ENCODE peak calls at places on chromosomes 2 and 18, in eight cellular contexts. One of them, this sample, is unnamed.

GRCh38 chr18:34977787-34978532 is 63.3 kb upstream of the MAPRE2 start:
- DNase-seq in bronchial epithelial cell: peak
- DNase-seq in HFFc6: no peak
- DNase-seq in HTR-8/SVneo: no peak
- DNase-seq in A172: no peak
- DNase-seq in uterus: no peak
- DNase-seq in activated T-cell treated with anti-CD3 and anti-CD28 coated beads for 1 hour: peak
- DNase-seq in progenitor cell of endocrine pancreas: peak
- DNase-seq in this sample: peak

GRCh38 chr2:29309090-29310054 is 194.2 kb downstream of the CLIP4 start:
- DNase-seq in bronchial epithelial cell: peak
- DNase-seq in HFFc6: peak
- DNase-seq in HTR-8/SVneo: peak
- DNase-seq in A172: peak
- DNase-seq in uterus: peak
- DNase-seq in activated T-cell treated with anti-CD3 and anti-CD28 coated beads for 1 hour: no peak
- DNase-seq in progenitor cell of endocrine pancreas: peak
- DNase-seq in this sample: peak

GRCh38 chr18:24026457-24026856 is 11.9 kb downstream of the TTC39C start:
- DNase-seq in bronchial epithelial cell: peak
- DNase-seq in HFFc6: no peak
- DNase-seq in HTR-8/SVneo: no peak
- DNase-seq in A172: no peak
- DNase-seq in uterus: no peak
- DNase-seq in activated T-cell treated with anti-CD3 and anti-CD28 coated beads for 1 hour: no peak
- DNase-seq in progenitor cell of endocrine pancreas: no peak
- DNase-seq in this sample: no peak

GRCh38 chr18:12580630-12581342 is 77.1 kb downstream of the SPIRE1 start:
- DNase-seq in bronchial epithelial cell: peak
- DNase-seq in HFFc6: no peak
- DNase-seq in HTR-8/SVneo: no peak
- DNase-seq in A172: no peak
- DNase-seq in uterus: no peak
- DNase-seq in activated T-cell treated with anti-CD3 and anti-CD28 coated beads for 1 hour: no peak
- DNase-seq in progenitor cell of endocrine pancreas: no peak
- DNase-seq in this sample: no peak

GRCh38 chr2:55871637-55872036 is 51.9 kb downstream of the EFEMP1 start:
- DNase-seq in bronchial epithelial cell: no peak
- DNase-seq in HFFc6: no peak
- DNase-seq in HTR-8/SVneo: no peak
- DNase-seq in A172: no peak
- DNase-seq in uterus: no peak
- DNase-seq in activated T-cell treated with anti-CD3 and anti-CD28 coated beads for 1 hour: no peak
- DNase-seq in progenitor cell of endocrine pancreas: no peak
- DNase-seq in this sample: no peak

GRCh38 chr2:16250466-16250865 is 310.1 kb downstream of the MYCN start:
- DNase-seq in bronchial epithelial cell: no peak
- DNase-seq in HFFc6: no peak
- DNase-seq in HTR-8/SVneo: no peak
- DNase-seq in A172: no peak
- DNase-seq in uterus: no peak
- DNase-seq in activated T-cell treated with anti-CD3 and anti-CD28 coated beads for 1 hour: no peak
- DNase-seq in progenitor cell of endocrine pancreas: no peak
- DNase-seq in this sample: no peak

GRCh38 chr2:231548752-231549151 is 18.5 kb upstream of the NMUR1 start:
- DNase-seq in bronchial epithelial cell: no peak
- DNase-seq in HFFc6: no peak
- DNase-seq in HTR-8/SVneo: no peak
- DNase-seq in A172: no peak
- DNase-seq in uterus: no peak
- DNase-seq in activated T-cell treated with anti-CD3 and anti-CD28 coated beads for 1 hour: no peak
- DNase-seq in progenitor cell of endocrine pancreas: no peak
- DNase-seq in this sample: no peak

GRCh38 chr18:10213526-10213925 is 240.9 kb upstream of the APCDD1 start:
- DNase-seq in bronchial epithelial cell: peak
- DNase-seq in HFFc6: no peak
- DNase-seq in HTR-8/SVneo: no peak
- DNase-seq in A172: peak
- DNase-seq in uterus: no peak
- DNase-seq in activated T-cell treated with anti-CD3 and anti-CD28 coated beads for 1 hour: no peak
- DNase-seq in progenitor cell of endocrine pancreas: no peak
- DNase-seq in this sample: no peak

GRCh38 chr2:43220982-43221659 is 5.3 kb downstream of the ZFP36L2 start:
- DNase-seq in bronchial epithelial cell: peak
- DNase-seq in HFFc6: peak
- DNase-seq in HTR-8/SVneo: no peak
- DNase-seq in A172: no peak
- DNase-seq in uterus: peak
- DNase-seq in activated T-cell treated with anti-CD3 and anti-CD28 coated beads for 1 hour: no peak
- DNase-seq in progenitor cell of endocrine pancreas: peak
- DNase-seq in this sample: peak

GRCh38 chr18:59029663-59030421 is 109.8 kb upstream of the SEC11C start:
- DNase-seq in bronchial epithelial cell: no peak
- DNase-seq in HFFc6: no peak
- DNase-seq in HTR-8/SVneo: no peak
- DNase-seq in A172: no peak
- DNase-seq in uterus: no peak
- DNase-seq in activated T-cell treated with anti-CD3 and anti-CD28 coated beads for 1 hour: no peak
- DNase-seq in progenitor cell of endocrine pancreas: no peak
- DNase-seq in this sample: no peak

GRCh38 chr2:71846669-71847291 is 300.9 kb downstream of the CYP26B1 start:
- DNase-seq in bronchial epithelial cell: peak
- DNase-seq in HFFc6: peak
- DNase-seq in HTR-8/SVneo: no peak
- DNase-seq in A172: peak
- DNase-seq in uterus: no peak
- DNase-seq in activated T-cell treated with anti-CD3 and anti-CD28 coated beads for 1 hour: no peak
- DNase-seq in progenitor cell of endocrine pancreas: no peak
- DNase-seq in this sample: no peak

GRCh38 chr18:46174317-46175039 is 70.3 kb downstream of the HAUS1 start:
- DNase-seq in bronchial epithelial cell: peak
- DNase-seq in HFFc6: peak
- DNase-seq in HTR-8/SVneo: no peak
- DNase-seq in A172: no peak
- DNase-seq in uterus: no peak
- DNase-seq in activated T-cell treated with anti-CD3 and anti-CD28 coated beads for 1 hour: peak
- DNase-seq in progenitor cell of endocrine pancreas: peak
- DNase-seq in this sample: peak

GRCh38 chr2:237694423-237695194 is 67.2 kb downstream of the LRRFIP1 start:
- DNase-seq in bronchial epithelial cell: no peak
- DNase-seq in HFFc6: no peak
- DNase-seq in HTR-8/SVneo: no peak
- DNase-seq in A172: no peak
- DNase-seq in uterus: no peak
- DNase-seq in activated T-cell treated with anti-CD3 and anti-CD28 coated beads for 1 hour: no peak
- DNase-seq in progenitor cell of endocrine pancreas: no peak
- DNase-seq in this sample: no peak

GRCh38 chr2:132651115-132652099 is 18.6 kb downstream of the LYPD1 start:
- DNase-seq in bronchial epithelial cell: no peak
- DNase-seq in HFFc6: peak
- DNase-seq in HTR-8/SVneo: peak
- DNase-seq in A172: peak
- DNase-seq in uterus: no peak
- DNase-seq in activated T-cell treated with anti-CD3 and anti-CD28 coated beads for 1 hour: no peak
- DNase-seq in progenitor cell of endocrine pancreas: peak
- DNase-seq in this sample: peak

GRCh38 chr2:69348781-69349180 is 38.2 kb downstream of the GFPT1 start:
- DNase-seq in bronchial epithelial cell: no peak
- DNase-seq in HFFc6: no peak
- DNase-seq in HTR-8/SVneo: no peak
- DNase-seq in A172: no peak
- DNase-seq in uterus: no peak
- DNase-seq in activated T-cell treated with anti-CD3 and anti-CD28 coated beads for 1 hour: no peak
- DNase-seq in progenitor cell of endocrine pancreas: no peak
- DNase-seq in this sample: no peak

GRCh38 chr2:160368988-160369935 is 124.3 kb downstream of the RBMS1 start:
- DNase-seq in bronchial epithelial cell: no peak
- DNase-seq in HFFc6: no peak
- DNase-seq in HTR-8/SVneo: no peak
- DNase-seq in A172: no peak
- DNase-seq in uterus: no peak
- DNase-seq in activated T-cell treated with anti-CD3 and anti-CD28 coated beads for 1 hour: no peak
- DNase-seq in progenitor cell of endocrine pancreas: no peak
- DNase-seq in this sample: no peak

GRCh38 chr2:119230630-119231185 is 7.1 kb downstream of the STEAP3 start:
- DNase-seq in bronchial epithelial cell: no peak
- DNase-seq in HFFc6: peak
- DNase-seq in HTR-8/SVneo: no peak
- DNase-seq in A172: peak
- DNase-seq in uterus: no peak
- DNase-seq in activated T-cell treated with anti-CD3 and anti-CD28 coated beads for 1 hour: no peak
- DNase-seq in progenitor cell of endocrine pancreas: no peak
- DNase-seq in this sample: no peak

GRCh38 chr2:215951558-215951957 is 61.8 kb downstream of the MREG start:
- DNase-seq in bronchial epithelial cell: no peak
- DNase-seq in HFFc6: no peak
- DNase-seq in HTR-8/SVneo: no peak
- DNase-seq in A172: no peak
- DNase-seq in uterus: no peak
- DNase-seq in activated T-cell treated with anti-CD3 and anti-CD28 coated beads for 1 hour: no peak
- DNase-seq in progenitor cell of endocrine pancreas: no peak
- DNase-seq in this sample: no peak

GRCh38 chr2:85181093-85181685 is 48.0 kb downstream of the TCF7L1 start:
- DNase-seq in bronchial epithelial cell: no peak
- DNase-seq in HFFc6: no peak
- DNase-seq in HTR-8/SVneo: no peak
- DNase-seq in A172: no peak
- DNase-seq in uterus: no peak
- DNase-seq in activated T-cell treated with anti-CD3 and anti-CD28 coated beads for 1 hour: no peak
- DNase-seq in progenitor cell of endocrine pancreas: no peak
- DNase-seq in this sample: no peak

GRCh38 chr18:48739266-48740067 is 200.6 kb downstream of the CTIF start:
- DNase-seq in bronchial epithelial cell: no peak
- DNase-seq in HFFc6: no peak
- DNase-seq in HTR-8/SVneo: no peak
- DNase-seq in A172: no peak
- DNase-seq in uterus: no peak
- DNase-seq in activated T-cell treated with anti-CD3 and anti-CD28 coated beads for 1 hour: no peak
- DNase-seq in progenitor cell of endocrine pancreas: no peak
- DNase-seq in this sample: no peak

GRCh38 chr2:113209869-113210305 is 36.1 kb downstream of the PSD4 start:
- DNase-seq in bronchial epithelial cell: no peak
- DNase-seq in HFFc6: no peak
- DNase-seq in HTR-8/SVneo: no peak
- DNase-seq in A172: no peak
- DNase-seq in uterus: no peak
- DNase-seq in activated T-cell treated with anti-CD3 and anti-CD28 coated beads for 1 hour: no peak
- DNase-seq in progenitor cell of endocrine pancreas: no peak
- DNase-seq in this sample: no peak

GRCh38 chr2:45242161-45242741 is 233.0 kb upstream of the SIX2 start:
- DNase-seq in bronchial epithelial cell: peak
- DNase-seq in HFFc6: no peak
- DNase-seq in HTR-8/SVneo: no peak
- DNase-seq in A172: peak
- DNase-seq in uterus: no peak
- DNase-seq in activated T-cell treated with anti-CD3 and anti-CD28 coated beads for 1 hour: no peak
- DNase-seq in progenitor cell of endocrine pancreas: no peak
- DNase-seq in this sample: peak

GRCh38 chr18:57950542-57950941 is 93.5 kb upstream of the NEDD4L start:
- DNase-seq in bronchial epithelial cell: peak
- DNase-seq in HFFc6: no peak
- DNase-seq in HTR-8/SVneo: no peak
- DNase-seq in A172: no peak
- DNase-seq in uterus: no peak
- DNase-seq in activated T-cell treated with anti-CD3 and anti-CD28 coated beads for 1 hour: no peak
- DNase-seq in progenitor cell of endocrine pancreas: no peak
- DNase-seq in this sample: no peak

GRCh38 chr2:15302154-15302553 is 259.0 kb downstream of the NBAS start:
- DNase-seq in bronchial epithelial cell: no peak
- DNase-seq in HFFc6: peak
- DNase-seq in HTR-8/SVneo: no peak
- DNase-seq in A172: peak
- DNase-seq in uterus: no peak
- DNase-seq in activated T-cell treated with anti-CD3 and anti-CD28 coated beads for 1 hour: no peak
- DNase-seq in progenitor cell of endocrine pancreas: no peak
- DNase-seq in this sample: no peak

GRCh38 chr2:46703588-46703987 is 212.0 kb downstream of the MCFD2 start:
- DNase-seq in bronchial epithelial cell: no peak
- DNase-seq in HFFc6: no peak
- DNase-seq in HTR-8/SVneo: no peak
- DNase-seq in A172: no peak
- DNase-seq in uterus: no peak
- DNase-seq in activated T-cell treated with anti-CD3 and anti-CD28 coated beads for 1 hour: no peak
- DNase-seq in progenitor cell of endocrine pancreas: no peak
- DNase-seq in this sample: no peak

GRCh38 chr2:230666885-230667712 is 45.5 kb upstream of the CAB39 start:
- DNase-seq in bronchial epithelial cell: peak
- DNase-seq in HFFc6: peak
- DNase-seq in HTR-8/SVneo: no peak
- DNase-seq in A172: peak
- DNase-seq in uterus: no peak
- DNase-seq in activated T-cell treated with anti-CD3 and anti-CD28 coated beads for 1 hour: no peak
- DNase-seq in progenitor cell of endocrine pancreas: no peak
- DNase-seq in this sample: no peak

GRCh38 chr18:3340682-3341097 is 78.8 kb downstream of the MYL12B start:
- DNase-seq in bronchial epithelial cell: peak
- DNase-seq in HFFc6: peak
- DNase-seq in HTR-8/SVneo: no peak
- DNase-seq in A172: peak
- DNase-seq in uterus: no peak
- DNase-seq in activated T-cell treated with anti-CD3 and anti-CD28 coated beads for 1 hour: no peak
- DNase-seq in progenitor cell of endocrine pancreas: no peak
- DNase-seq in this sample: peak

GRCh38 chr2:71503827-71504226 is 50.5 kb downstream of the DYSF start:
- DNase-seq in bronchial epithelial cell: peak
- DNase-seq in HFFc6: no peak
- DNase-seq in HTR-8/SVneo: no peak
- DNase-seq in A172: peak
- DNase-seq in uterus: peak
- DNase-seq in activated T-cell treated with anti-CD3 and anti-CD28 coated beads for 1 hour: no peak
- DNase-seq in progenitor cell of endocrine pancreas: no peak
- DNase-seq in this sample: no peak

GRCh38 chr2:3254438-3254941 is 123.1 kb downstream of the EIPR1 start:
- DNase-seq in bronchial epithelial cell: no peak
- DNase-seq in HFFc6: no peak
- DNase-seq in HTR-8/SVneo: no peak
- DNase-seq in A172: no peak
- DNase-seq in uterus: no peak
- DNase-seq in activated T-cell treated with anti-CD3 and anti-CD28 coated beads for 1 hour: no peak
- DNase-seq in progenitor cell of endocrine pancreas: no peak
- DNase-seq in this sample: no peak

GRCh38 chr2:85326406-85326945 is 1.3 kb downstream of the TGOLN2 start:
- DNase-seq in bronchial epithelial cell: peak
- DNase-seq in HFFc6: no peak
- DNase-seq in HTR-8/SVneo: no peak
- DNase-seq in A172: no peak
- DNase-seq in uterus: no peak
- DNase-seq in activated T-cell treated with anti-CD3 and anti-CD28 coated beads for 1 hour: no peak
- DNase-seq in progenitor cell of endocrine pancreas: no peak
- DNase-seq in this sample: peak

GRCh38 chr2:54966837-54967236 is 83.4 kb downstream of the RTN4 start:
- DNase-seq in bronchial epithelial cell: no peak
- DNase-seq in HFFc6: no peak
- DNase-seq in HTR-8/SVneo: no peak
- DNase-seq in A172: no peak
- DNase-seq in uterus: no peak
- DNase-seq in activated T-cell treated with anti-CD3 and anti-CD28 coated beads for 1 hour: no peak
- DNase-seq in progenitor cell of endocrine pancreas: no peak
- DNase-seq in this sample: no peak

GRCh38 chr2:60516383-60516811 is 37.1 kb downstream of the BCL11A start:
- DNase-seq in bronchial epithelial cell: peak
- DNase-seq in HFFc6: peak
- DNase-seq in HTR-8/SVneo: peak
- DNase-seq in A172: peak
- DNase-seq in uterus: no peak
- DNase-seq in activated T-cell treated with anti-CD3 and anti-CD28 coated beads for 1 hour: no peak
- DNase-seq in progenitor cell of endocrine pancreas: no peak
- DNase-seq in this sample: peak

GRCh38 chr2:56132138-56132537 is 51.7 kb upstream of the CCDC85A start:
- DNase-seq in bronchial epithelial cell: peak
- DNase-seq in HFFc6: peak
- DNase-seq in HTR-8/SVneo: peak
- DNase-seq in A172: peak
- DNase-seq in uterus: no peak
- DNase-seq in activated T-cell treated with anti-CD3 and anti-CD28 coated beads for 1 hour: no peak
- DNase-seq in progenitor cell of endocrine pancreas: no peak
- DNase-seq in this sample: peak

GRCh38 chr18:41665210-41665609 is 289.8 kb upstream of the PIK3C3 start:
- DNase-seq in bronchial epithelial cell: no peak
- DNase-seq in HFFc6: no peak
- DNase-seq in HTR-8/SVneo: no peak
- DNase-seq in A172: no peak
- DNase-seq in uterus: no peak
- DNase-seq in activated T-cell treated with anti-CD3 and anti-CD28 coated beads for 1 hour: no peak
- DNase-seq in progenitor cell of endocrine pancreas: no peak
- DNase-seq in this sample: no peak

This sample was measured in RKO.